ENCODE peak calls at places on chromosomes 11 and 22, in eight cellular contexts. One of them, this sample, is unnamed.

GRCh38 chr11:74388678-74389327 is 9.4 kb downstream of the PGM2L1 start:
- DNase-seq in body of pancreas: peak; percentile 78
- DNase-seq in heart right ventricle: peak; percentile 72
- DNase-seq in endothelial cell of umbilical vein: peak; percentile 70
- DNase-seq in transverse colon: peak; percentile 58
- DNase-seq in stomach: peak; percentile 69
- DNase-seq in uterus: peak; percentile 79
- DNase-seq in lung: peak; percentile 61
- DNase-seq in this sample: no peak

GRCh38 chr11:81224396-81224795 is 1509.3 kb downstream of the FAM181B start:
- DNase-seq in lung: no peak
- DNase-seq in heart right ventricle: no peak
- DNase-seq in uterus: no peak
- DNase-seq in stomach: no peak
- DNase-seq in endothelial cell of umbilical vein: no peak
- DNase-seq in body of pancreas: no peak
- DNase-seq in transverse colon: no peak
- DNase-seq in this sample: no peak

GRCh38 chr22:44132724-44133123 is 48.0 kb upstream of the PARVG start:
- DNase-seq in uterus: no peak
- DNase-seq in body of pancreas: no peak
- DNase-seq in lung: no peak
- DNase-seq in endothelial cell of umbilical vein: no peak
- DNase-seq in stomach: no peak
- DNase-seq in heart right ventricle: no peak
- DNase-seq in transverse colon: no peak
- DNase-seq in this sample: no peak

GRCh38 chr22:40345271-40345670 is 1.0 kb upstream of the ADSL start:
- DNase-seq in heart right ventricle: no peak
- DNase-seq in uterus: no peak
- DNase-seq in transverse colon: peak; percentile 50
- DNase-seq in body of pancreas: no peak
- DNase-seq in lung: no peak
- DNase-seq in endothelial cell of umbilical vein: no peak
- DNase-seq in stomach: no peak
- DNase-seq in this sample: no peak

GRCh38 chr22:26711205-26711958 is 54.0 kb downstream of the MIAT start:
- DNase-seq in heart right ventricle: no peak
- DNase-seq in lung: no peak
- DNase-seq in uterus: no peak
- DNase-seq in stomach: peak; percentile 26
- DNase-seq in transverse colon: peak; percentile 35
- DNase-seq in endothelial cell of umbilical vein: peak; percentile 89
- DNase-seq in body of pancreas: no peak
- DNase-seq in this sample: no peak

GRCh38 chr11:68043349-68044144 is 4.7 kb downstream of the TCIRG1 start:
- DNase-seq in uterus: peak; percentile 62
- DNase-seq in endothelial cell of umbilical vein: no peak
- DNase-seq in heart right ventricle: no peak
- DNase-seq in stomach: no peak
- DNase-seq in transverse colon: no peak
- DNase-seq in body of pancreas: peak; percentile 58
- DNase-seq in lung: no peak
- DNase-seq in this sample: no peak

GRCh38 chr22:21001601-21002325 is at the start of gene THAP7:
- DNase-seq in transverse colon: peak; percentile 97
- DNase-seq in lung: peak; percentile 96
- DNase-seq in endothelial cell of umbilical vein: peak; percentile 95
- DNase-seq in body of pancreas: peak; percentile 97
- DNase-seq in uterus: peak; percentile 96
- DNase-seq in stomach: peak; percentile 97
- DNase-seq in heart right ventricle: peak; percentile 96
- DNase-seq in this sample: peak; percentile 98

GRCh38 chr11:130533113-130533803 is 84.8 kb downstream of the ADAMTS15 start:
- DNase-seq in uterus: no peak
- DNase-seq in lung: no peak
- DNase-seq in transverse colon: no peak
- DNase-seq in stomach: no peak
- DNase-seq in body of pancreas: no peak
- DNase-seq in endothelial cell of umbilical vein: no peak
- DNase-seq in heart right ventricle: no peak
- DNase-seq in this sample: no peak

GRCh38 chr22:47795477-47796127 is 1033.2 kb downstream of the TBC1D22A start:
- DNase-seq in transverse colon: no peak
- DNase-seq in stomach: no peak
- DNase-seq in uterus: no peak
- DNase-seq in lung: no peak
- DNase-seq in body of pancreas: no peak
- DNase-seq in heart right ventricle: no peak
- DNase-seq in endothelial cell of umbilical vein: no peak
- DNase-seq in this sample: no peak

GRCh38 chr11:14327105-14327504 is 31.9 kb downstream of the RRAS2 start:
- DNase-seq in uterus: no peak
- DNase-seq in stomach: no peak
- DNase-seq in heart right ventricle: no peak
- DNase-seq in lung: no peak
- DNase-seq in transverse colon: no peak
- DNase-seq in endothelial cell of umbilical vein: no peak
- DNase-seq in body of pancreas: no peak
- DNase-seq in this sample: no peak
- H3K4me1 ChIP-seq in uterus: no peaks in the 10 kb centered on the region
- H3K4me1 ChIP-seq in stomach: peaks cover 17% of the 10 kb centered on the region
- H3K4me1 ChIP-seq in heart right ventricle: no peaks in the 10 kb centered on the region
- H3K4me1 ChIP-seq in lung: peaks cover 3% of the 10 kb centered on the region
- H3K4me1 ChIP-seq in transverse colon: no peaks in the 10 kb centered on the region
- H3K4me1 ChIP-seq in endothelial cell of umbilical vein: peaks cover 53% of the 10 kb centered on the region
- H3K4me1 ChIP-seq in body of pancreas: no peaks in the 10 kb centered on the region
- H3K4me1 ChIP-seq in this sample: peaks cover 28% of the 10 kb centered on the region

GRCh38 chr11:128481135-128481534 is 106.2 kb downstream of the ETS1 start:
- DNase-seq in endothelial cell of umbilical vein: no peak
- DNase-seq in body of pancreas: no peak
- DNase-seq in transverse colon: no peak
- DNase-seq in heart right ventricle: no peak
- DNase-seq in lung: no peak
- DNase-seq in stomach: no peak
- DNase-seq in uterus: no peak
- DNase-seq in this sample: no peak
- H3K4me3 ChIP-seq in endothelial cell of umbilical vein: no peak overlapping the region
- H3K4me3 ChIP-seq in body of pancreas: no peak overlapping the region
- H3K4me3 ChIP-seq in transverse colon: no peak overlapping the region
- H3K4me3 ChIP-seq in heart right ventricle: no peak overlapping the region
- H3K4me3 ChIP-seq in lung: no peak overlapping the region
- H3K4me3 ChIP-seq in stomach: no peak overlapping the region
- H3K4me3 ChIP-seq in uterus: no peak overlapping the region
- H3K4me3 ChIP-seq in this sample: no peak overlapping the region

DNA sequence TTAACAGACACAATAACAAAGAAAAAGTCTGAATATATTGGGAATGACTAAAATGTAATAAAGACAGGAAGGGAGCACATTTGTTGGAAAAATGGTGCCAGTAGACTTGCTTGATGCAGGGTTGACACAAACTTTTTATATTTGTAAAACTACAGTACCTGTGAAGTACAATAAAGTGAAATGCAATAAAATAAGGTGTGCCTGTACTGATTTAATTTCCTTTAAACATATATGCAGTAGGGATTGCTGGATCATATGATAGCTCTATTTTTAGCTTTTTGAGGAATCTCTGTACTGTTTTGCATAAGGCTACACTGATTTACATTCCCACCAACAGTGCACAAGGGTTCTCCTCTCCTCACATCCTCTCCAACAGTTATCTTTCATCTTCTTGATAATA is 12.3 kb upstream of the GLYATL2 start:
- DNase-seq in transverse colon: no peak
- DNase-seq in lung: no peak
- DNase-seq in endothelial cell of umbilical vein: no peak
- DNase-seq in heart right ventricle: no peak
- DNase-seq in uterus: no peak
- DNase-seq in stomach: no peak
- DNase-seq in body of pancreas: no peak
- DNase-seq in this sample: no peak
- H3K9me3 ChIP-seq in transverse colon: no peaks in the 10 kb centered on the region
- H3K9me3 ChIP-seq in lung: no peaks in the 10 kb centered on the region
- H3K9me3 ChIP-seq in endothelial cell of umbilical vein: no peaks in the 10 kb centered on the region
- H3K9me3 ChIP-seq in heart right ventricle: no peaks in the 10 kb centered on the region
- H3K9me3 ChIP-seq in uterus: no peaks in the 10 kb centered on the region
- H3K9me3 ChIP-seq in stomach: no peaks in the 10 kb centered on the region
- H3K9me3 ChIP-seq in body of pancreas: no peaks in the 10 kb centered on the region
- H3K9me3 ChIP-seq in this sample: peaks cover 13% of the 10 kb centered on the region

DNA sequence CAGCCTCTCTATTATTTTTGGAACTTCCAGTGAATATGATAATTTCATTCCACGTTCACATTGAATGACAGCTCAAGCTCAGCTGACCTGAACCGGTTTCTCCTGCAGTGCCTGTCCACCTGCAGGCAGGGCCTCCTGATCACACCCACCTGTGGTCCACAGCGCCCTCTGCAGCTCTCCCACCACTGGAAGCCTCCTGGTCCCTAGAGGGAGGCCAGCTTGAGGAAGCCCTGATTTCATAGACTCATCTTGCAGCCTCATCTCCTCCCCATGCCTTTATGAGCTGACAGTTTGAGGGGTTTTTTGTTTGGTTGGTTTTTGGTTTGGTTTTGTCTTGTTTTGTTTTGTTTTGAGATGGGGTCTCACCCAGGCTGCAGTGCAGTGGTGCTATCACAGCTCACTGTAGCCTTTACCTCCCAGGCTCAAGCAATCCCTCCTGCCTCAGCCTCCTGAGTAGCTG is 29.9 kb upstream of the MALAT1 start:
- DNase-seq in lung: peak; percentile 87
- DNase-seq in body of pancreas: peak; percentile 95
- DNase-seq in uterus: peak; percentile 65
- DNase-seq in heart right ventricle: peak; percentile 68
- DNase-seq in endothelial cell of umbilical vein: peak; percentile 60
- DNase-seq in stomach: peak; percentile 93
- DNase-seq in transverse colon: peak; percentile 94
- DNase-seq in this sample: peak; percentile 54
- H3K4me1 ChIP-seq in lung: peaks cover 3% of the 10 kb centered on the region
- H3K4me1 ChIP-seq in body of pancreas: peaks cover 45% of the 10 kb centered on the region
- H3K4me1 ChIP-seq in uterus: peaks cover 22% of the 10 kb centered on the region
- H3K4me1 ChIP-seq in heart right ventricle: peaks cover 26% of the 10 kb centered on the region
- H3K4me1 ChIP-seq in endothelial cell of umbilical vein: peaks cover 16% of the 10 kb centered on the region
- H3K4me1 ChIP-seq in stomach: peaks cover 45% of the 10 kb centered on the region
- H3K4me1 ChIP-seq in transverse colon: peaks cover 17% of the 10 kb centered on the region
- H3K4me1 ChIP-seq in this sample: peaks cover 47% of the 10 kb centered on the region

DNA sequence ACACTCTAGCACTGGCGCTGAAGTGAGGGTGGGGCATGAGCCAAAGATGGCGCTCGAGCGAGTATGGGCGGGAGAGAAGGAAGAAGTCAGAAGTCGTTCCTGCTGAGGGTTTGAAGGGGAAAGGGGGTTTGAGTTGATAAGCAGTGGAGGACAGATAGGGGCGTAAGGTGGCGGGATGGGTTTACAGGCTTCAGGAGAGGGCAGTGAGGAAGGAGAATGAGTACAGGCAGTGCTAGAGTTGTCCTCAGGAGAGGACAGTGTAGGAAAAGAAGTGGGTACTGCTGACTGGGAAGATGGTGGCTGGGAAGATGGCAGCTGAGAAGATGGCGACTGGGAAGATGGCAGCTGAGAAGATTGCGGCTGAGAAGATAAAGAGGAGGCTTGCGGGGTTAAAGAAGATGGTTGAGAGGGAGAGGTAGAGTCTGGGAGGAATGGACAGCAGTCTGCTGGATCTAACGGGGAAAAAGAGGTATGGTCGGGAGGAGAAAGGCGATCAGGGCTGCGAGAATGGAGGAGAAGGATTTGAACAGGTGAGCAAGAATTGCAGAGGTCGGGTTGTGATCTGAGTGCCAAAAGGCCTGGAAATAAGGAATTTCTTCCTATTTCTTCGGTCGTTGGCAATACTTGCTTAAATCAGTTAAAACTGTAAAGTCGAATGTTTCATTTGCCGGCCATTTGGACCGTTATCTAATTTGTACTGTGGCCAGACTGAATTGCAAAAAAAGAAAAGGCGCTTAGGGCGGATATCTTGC is 5.2 kb downstream of the PPFIBP2 start:
- DNase-seq in lung: no peak
- DNase-seq in stomach: no peak
- DNase-seq in transverse colon: no peak
- DNase-seq in body of pancreas: no peak
- DNase-seq in uterus: no peak
- DNase-seq in endothelial cell of umbilical vein: no peak
- DNase-seq in heart right ventricle: no peak
- DNase-seq in this sample: no peak
- H3K4me3 ChIP-seq in lung: no peak overlapping the region
- H3K4me3 ChIP-seq in stomach: no peak overlapping the region
- H3K4me3 ChIP-seq in transverse colon: no peak overlapping the region
- H3K4me3 ChIP-seq in body of pancreas: no peak overlapping the region
- H3K4me3 ChIP-seq in uterus: no peak overlapping the region
- H3K4me3 ChIP-seq in endothelial cell of umbilical vein: no peak overlapping the region
- H3K4me3 ChIP-seq in heart right ventricle: no peak overlapping the region
- H3K4me3 ChIP-seq in this sample: no peak overlapping the region